ENCODE peak calls at places on chromosomes 2 and 18, in seven cellular contexts. C is H1; M is cardiac muscle cell; B is iPS DF 6.9; E is MM.1S; Y is CD4-positive, alpha-beta memory T cell; D is upper lobe of right lung. R is an unnamed sample.

GRCh38 chr2:207408086-207408794 is 121.5 kb upstream of the CREB1 start:
- DNase-seq in C (no peak), M (no peak), B (no peak), E (peak; percentile 71), Y (no peak), D (no peak), R (no peak)

GRCh38 chr2:134337617-134338016 is 83.7 kb downstream of the MGAT5 start:
- DNase-seq in C (no peak), M (no peak), B (no peak), E (no peak), Y (no peak), D (no peak), R (no peak)

GRCh38 chr2:108621087-108621559 is 86.9 kb downstream of the LIMS1 start:
- DNase-seq in C (peak; percentile 31), M (peak; percentile 37), B (no peak), E (peak; percentile 95), Y (peak; percentile 86), D (no peak), R (peak; percentile 61)

GRCh38 chr2:100317634-100318033 is 4.7 kb downstream of the LONRF2 start:
- DNase-seq in C (no peak), M (no peak), B (no peak), E (peak; percentile 14), Y (no peak), D (no peak), R (no peak)

GRCh38 chr2:119431155-119431975 is at the start of gene TMEM37:
- DNase-seq in C (peak; percentile 50), M (peak; percentile 91), B (peak; percentile 50), E (peak; percentile 67), Y (no peak), D (peak; percentile 88), R (no peak)

GRCh38 chr2:232338759-232339106 is 39.8 kb upstream of the ALPP start:
- DNase-seq in C (no peak), M (no peak), B (no peak), E (no peak), Y (no peak), D (peak; percentile 53), R (no peak)

GRCh38 chr2:216695401-216695821 is at the start of gene IGFBP5:
- DNase-seq in C (peak; percentile 66), M (peak; percentile 93), B (no peak), E (no peak), Y (no peak), D (peak; percentile 81), R (no peak)

GRCh38 chr2:23023722-23024121 is 361.3 kb upstream of the KLHL29 start:
- DNase-seq in C (no peak), M (peak; percentile 62), B (no peak), E (no peak), Y (no peak), D (no peak), R (no peak)

GRCh38 chr2:69939722-69940121 is 21.7 kb downstream of the ASPRV1 start:
- DNase-seq in C (no peak), M (no peak), B (no peak), E (no peak), Y (no peak), D (no peak), R (no peak)

GRCh38 chr2:229704231-229704630 is 10.1 kb downstream of the DNER start:
- DNase-seq in C (no peak), M (no peak), B (no peak), E (no peak), Y (no peak), D (no peak), R (no peak)

GRCh38 chr2:9288233-9288632 is 81.6 kb downstream of the ASAP2 start:
- DNase-seq in C (no peak), M (no peak), B (no peak), E (no peak), Y (no peak), D (no peak), R (no peak)
- H3K4me1 ChIP-seq in C (peaks cover 21% of the 10 kb centered on the region), M (no peaks in the 10 kb centered on the region), B (peaks cover 5% of the 10 kb centered on the region), E (no peaks in the 10 kb centered on the region), Y (no peaks in the 10 kb centered on the region), D (no peaks in the 10 kb centered on the region), R (no peaks in the 10 kb centered on the region)

GRCh38 chr2:124265641-124266040 is 240.6 kb downstream of the CNTNAP5 start:
- DNase-seq in C (no peak), M (no peak), B (no peak), E (no peak), Y (no peak), D (no peak), R (no peak)
- H3K4me1 ChIP-seq in C (no peaks in the 10 kb centered on the region), M (peaks cover 11% of the 10 kb centered on the region), B (no peaks in the 10 kb centered on the region), E (no peaks in the 10 kb centered on the region), Y (no peaks in the 10 kb centered on the region), D (no peaks in the 10 kb centered on the region), R (no peaks in the 10 kb centered on the region)

DNA sequence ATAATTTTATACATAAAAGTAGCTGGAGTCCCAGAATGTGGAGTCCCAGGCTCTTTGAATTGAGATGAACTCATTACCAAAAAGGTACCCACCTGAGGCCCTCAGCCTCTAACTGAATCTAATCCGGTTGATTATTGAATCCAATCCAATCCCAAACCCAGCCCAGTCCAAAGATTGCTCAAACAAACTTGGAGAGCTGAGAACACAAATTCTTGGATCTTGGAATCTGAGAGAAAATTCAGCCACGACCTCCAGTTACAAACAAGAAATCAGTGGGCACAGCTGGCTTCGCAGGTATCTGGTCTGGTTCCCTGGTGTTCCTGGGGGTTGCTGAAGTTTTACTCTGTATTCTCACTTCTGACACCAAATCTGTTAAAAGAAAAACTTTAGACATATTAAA is 28.4 kb upstream of the RHOB start:
- DNase-seq in C (no peak), M (no peak), B (no peak), E (no peak), Y (no peak), D (no peak), R (no peak)
- H3K4me1 ChIP-seq in C (peaks cover 2% of the 10 kb centered on the region), M (no peaks in the 10 kb centered on the region), B (no peaks in the 10 kb centered on the region), E (peaks cover 55% of the 10 kb centered on the region), Y (no peaks in the 10 kb centered on the region), D (peaks cover 32% of the 10 kb centered on the region), R (peaks cover 1% of the 10 kb centered on the region)

DNA sequence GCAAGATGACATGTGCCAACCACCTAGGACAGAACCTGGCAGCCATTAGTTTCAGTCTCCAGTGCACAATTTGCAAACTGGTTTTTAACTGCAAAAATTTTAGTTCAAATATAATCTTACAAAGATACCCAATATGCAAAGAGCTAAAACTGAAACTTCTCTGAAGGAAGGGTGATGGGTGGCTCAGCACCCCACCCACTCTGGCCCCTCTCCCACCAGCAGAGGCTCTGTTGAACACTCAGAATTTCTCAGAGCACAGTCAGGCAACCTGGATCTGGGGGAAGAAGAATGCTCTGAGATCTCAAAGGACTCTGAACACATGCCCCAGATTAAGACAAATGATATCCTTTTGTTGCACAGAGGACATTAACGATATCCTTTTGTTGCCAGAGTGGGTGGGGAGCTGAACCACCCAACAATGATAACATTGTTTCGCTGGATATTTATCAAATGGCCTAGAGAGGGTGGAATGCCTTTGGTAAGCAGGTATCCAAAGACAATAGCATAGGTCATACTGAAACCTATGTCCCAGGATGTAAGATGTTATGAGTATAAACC is 104.7 kb downstream of the LBH start:
- DNase-seq in C (no peak), M (no peak), B (no peak), E (peak; percentile 18), Y (no peak), D (no peak), R (no peak)
- H3K4me1 ChIP-seq in C (no peaks in the 10 kb centered on the region), M (peaks cover 23% of the 10 kb centered on the region), B (no peaks in the 10 kb centered on the region), E (peaks cover 35% of the 10 kb centered on the region), Y (peaks cover 75% of the 10 kb centered on the region), D (peaks cover 19% of the 10 kb centered on the region), R (peaks cover 74% of the 10 kb centered on the region)

GRCh38 chr2:72822794-72823193 is 3.0 kb downstream of the EXOC6B start:
- DNase-seq in C (no peak), M (no peak), B (no peak), E (no peak), Y (no peak), D (no peak), R (no peak)

GRCh38 chr2:72826156-72826477 is 284 bp upstream of the EXOC6B start:
- DNase-seq in C (no peak), M (no peak), B (no peak), E (no peak), Y (no peak), D (no peak), R (no peak)

GRCh38 chr2:72825271-72826155 is at the start of gene EXOC6B:
- DNase-seq in C (peak; percentile 86), M (peak; percentile 95), B (peak; percentile 96), E (peak; percentile 89), Y (peak; percentile 85), D (peak; percentile 97), R (peak; percentile 75)

GRCh38 chr2:72821983-72822382 is 3.9 kb downstream of the EXOC6B start:
- DNase-seq in C (no peak), M (no peak), B (no peak), E (no peak), Y (no peak), D (no peak), R (no peak)

DNA sequence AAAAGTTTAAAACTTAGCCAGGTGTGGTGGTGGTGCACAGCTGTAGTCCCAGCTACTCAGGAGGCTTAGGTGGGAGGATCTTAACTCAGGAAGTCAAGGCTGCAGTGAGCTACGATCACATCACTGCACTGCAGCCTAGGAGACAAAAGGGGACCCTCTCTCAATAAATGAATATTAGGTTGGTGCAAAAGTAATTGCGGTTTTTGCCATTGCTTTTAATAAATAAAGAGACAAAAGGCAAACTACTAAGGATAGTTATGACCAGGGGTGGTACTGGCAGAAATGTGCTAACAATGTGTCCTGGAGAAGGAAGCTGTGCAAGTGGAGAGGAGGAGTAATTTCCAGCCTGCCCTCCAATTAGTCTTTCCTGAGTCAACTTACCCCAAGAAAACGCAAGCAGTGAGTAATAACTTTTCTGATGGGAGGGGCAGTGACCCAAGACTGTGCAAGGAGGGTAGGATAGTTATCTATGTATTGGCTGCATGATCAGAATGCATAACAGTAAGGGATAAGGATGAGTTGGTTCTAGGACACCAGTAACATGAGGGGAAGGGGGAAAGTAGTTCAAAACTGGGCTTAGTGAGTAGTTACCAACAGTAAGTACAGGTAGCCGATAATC is 1.5 kb downstream of the EXOC6B start:
- DNase-seq in C (no peak), M (no peak), B (no peak), E (no peak), Y (peak; percentile 7), D (no peak), R (no peak)
- H3K4me1 ChIP-seq in C (peaks cover 6% of the 10 kb centered on the region), M (peaks cover 4% of the 10 kb centered on the region), B (no peaks in the 10 kb centered on the region), E (peaks cover 19% of the 10 kb centered on the region), Y (peaks cover 23% of the 10 kb centered on the region), D (peaks cover 5% of the 10 kb centered on the region), R (peaks cover 20% of the 10 kb centered on the region)

GRCh38 chr18:46458472-46458871 is 198.5 kb downstream of the LOXHD1 start:
- DNase-seq in C (no peak), M (no peak), B (no peak), E (no peak), Y (no peak), D (no peak), R (no peak)
- H3K4me1 ChIP-seq in C (peaks cover 13% of the 10 kb centered on the region), M (no peaks in the 10 kb centered on the region), B (peaks cover 5% of the 10 kb centered on the region), E (no peaks in the 10 kb centered on the region), Y (no peaks in the 10 kb centered on the region), D (no peaks in the 10 kb centered on the region), R (no peaks in the 10 kb centered on the region)